ENCODE peak calls at places on chromosomes 12 and 14, in ten cellular contexts. One of them, this sample, is unnamed.

GRCh38 chr14:65958664-65959562 is 527.3 kb upstream of the CCDC196 start:
- DNase-seq in foreskin keratinocyte: no peak
- DNase-seq in GM23338: peak
- DNase-seq in mucosa of gallbladder: no peak
- DNase-seq in ovary: no peak
- DNase-seq in iris pigment epithelial cell: peak
- DNase-seq in astrocyte of the spinal cord: peak
- DNase-seq in GM06990: peak
- DNase-seq in heart left ventricle: no peak
- DNase-seq in H9: no peak
- DNase-seq in this sample: peak

GRCh38 chr12:106345739-106346138 is 11.8 kb upstream of the POLR3B start:
- DNase-seq in astrocyte of the spinal cord: peak
- DNase-seq in iris pigment epithelial cell: peak
- DNase-seq in H9: peak
- DNase-seq in ovary: no peak
- DNase-seq in GM06990: no peak
- DNase-seq in heart left ventricle: peak
- DNase-seq in foreskin keratinocyte: peak
- DNase-seq in mucosa of gallbladder: peak
- DNase-seq in GM23338: peak
- DNase-seq in this sample: peak

GRCh38 chr14:55832974-55833373 is 253.0 kb downstream of the KTN1 start:
- DNase-seq in heart left ventricle: no peak
- DNase-seq in H9: no peak
- DNase-seq in GM06990: no peak
- DNase-seq in iris pigment epithelial cell: no peak
- DNase-seq in foreskin keratinocyte: no peak
- DNase-seq in astrocyte of the spinal cord: no peak
- DNase-seq in ovary: no peak
- DNase-seq in GM23338: no peak
- DNase-seq in mucosa of gallbladder: no peak
- DNase-seq in this sample: no peak

GRCh38 chr12:27696864-27697564 is 767 bp downstream of the REP15 start:
- DNase-seq in mucosa of gallbladder: no peak
- DNase-seq in GM23338: no peak
- DNase-seq in heart left ventricle: no peak
- DNase-seq in GM06990: no peak
- DNase-seq in iris pigment epithelial cell: no peak
- DNase-seq in astrocyte of the spinal cord: no peak
- DNase-seq in foreskin keratinocyte: no peak
- DNase-seq in ovary: no peak
- DNase-seq in H9: no peak
- DNase-seq in this sample: no peak

GRCh38 chr12:107759410-107759809 is 1.5 kb downstream of the PRDM4 start:
- DNase-seq in H9: no peak
- DNase-seq in GM23338: no peak
- DNase-seq in GM06990: no peak
- DNase-seq in heart left ventricle: no peak
- DNase-seq in ovary: no peak
- DNase-seq in iris pigment epithelial cell: peak
- DNase-seq in astrocyte of the spinal cord: peak
- DNase-seq in mucosa of gallbladder: no peak
- DNase-seq in foreskin keratinocyte: peak
- DNase-seq in this sample: peak

GRCh38 chr12:120229583-120230325 is 28.8 kb upstream of the RPLP0 start:
- DNase-seq in GM06990: no peak
- DNase-seq in foreskin keratinocyte: peak
- DNase-seq in GM23338: peak
- DNase-seq in mucosa of gallbladder: no peak
- DNase-seq in heart left ventricle: no peak
- DNase-seq in iris pigment epithelial cell: peak
- DNase-seq in astrocyte of the spinal cord: no peak
- DNase-seq in ovary: no peak
- DNase-seq in H9: peak
- DNase-seq in this sample: peak

GRCh38 chr12:110916295-110916875 is 4.0 kb downstream of the MYL2 start:
- DNase-seq in astrocyte of the spinal cord: no peak
- DNase-seq in iris pigment epithelial cell: peak
- DNase-seq in foreskin keratinocyte: no peak
- DNase-seq in GM23338: no peak
- DNase-seq in mucosa of gallbladder: no peak
- DNase-seq in GM06990: no peak
- DNase-seq in heart left ventricle: no peak
- DNase-seq in ovary: no peak
- DNase-seq in H9: no peak
- DNase-seq in this sample: peak

GRCh38 chr12:72272731-72273498 is 745 bp downstream of the TRHDE start:
- DNase-seq in foreskin keratinocyte: no peak
- DNase-seq in heart left ventricle: no peak
- DNase-seq in H9: peak
- DNase-seq in iris pigment epithelial cell: peak
- DNase-seq in GM23338: peak
- DNase-seq in mucosa of gallbladder: peak
- DNase-seq in GM06990: peak
- DNase-seq in astrocyte of the spinal cord: peak
- DNase-seq in ovary: peak
- DNase-seq in this sample: no peak

GRCh38 chr12:47281667-47282171 is 202.0 kb upstream of the AMIGO2 start:
- DNase-seq in heart left ventricle: no peak
- DNase-seq in astrocyte of the spinal cord: peak
- DNase-seq in iris pigment epithelial cell: no peak
- DNase-seq in foreskin keratinocyte: no peak
- DNase-seq in GM06990: no peak
- DNase-seq in H9: no peak
- DNase-seq in mucosa of gallbladder: no peak
- DNase-seq in GM23338: no peak
- DNase-seq in ovary: no peak
- DNase-seq in this sample: peak

GRCh38 chr14:62957562-62957961 is 87.7 kb downstream of the KCNH5 start:
- DNase-seq in GM23338: no peak
- DNase-seq in ovary: no peak
- DNase-seq in heart left ventricle: no peak
- DNase-seq in H9: no peak
- DNase-seq in GM06990: no peak
- DNase-seq in iris pigment epithelial cell: peak
- DNase-seq in foreskin keratinocyte: peak
- DNase-seq in mucosa of gallbladder: no peak
- DNase-seq in astrocyte of the spinal cord: peak
- DNase-seq in this sample: peak

GRCh38 chr12:84913151-84913550 is 552 bp upstream of the SLC6A15 start:
- DNase-seq in mucosa of gallbladder: no peak
- DNase-seq in iris pigment epithelial cell: peak
- DNase-seq in astrocyte of the spinal cord: peak
- DNase-seq in GM06990: no peak
- DNase-seq in GM23338: peak
- DNase-seq in heart left ventricle: no peak
- DNase-seq in foreskin keratinocyte: peak
- DNase-seq in ovary: no peak
- DNase-seq in H9: peak
- DNase-seq in this sample: no peak

GRCh38 chr12:34399631-34400422 is 377.5 kb downstream of the ALG10 start:
- DNase-seq in GM23338: no peak
- DNase-seq in foreskin keratinocyte: no peak
- DNase-seq in H9: peak
- DNase-seq in mucosa of gallbladder: peak
- DNase-seq in astrocyte of the spinal cord: no peak
- DNase-seq in ovary: peak
- DNase-seq in iris pigment epithelial cell: no peak
- DNase-seq in GM06990: no peak
- DNase-seq in heart left ventricle: peak
- DNase-seq in this sample: no peak

GRCh38 chr12:111747333-111747732 is 19.4 kb upstream of the ALDH2 start:
- DNase-seq in GM06990: no peak
- DNase-seq in GM23338: no peak
- DNase-seq in heart left ventricle: no peak
- DNase-seq in astrocyte of the spinal cord: no peak
- DNase-seq in foreskin keratinocyte: no peak
- DNase-seq in iris pigment epithelial cell: no peak
- DNase-seq in H9: no peak
- DNase-seq in ovary: no peak
- DNase-seq in mucosa of gallbladder: no peak
- DNase-seq in this sample: no peak

GRCh38 chr12:6829532-6830220 is 1.5 kb downstream of the P3H3 start:
- DNase-seq in mucosa of gallbladder: no peak
- DNase-seq in H9: peak
- DNase-seq in GM23338: no peak
- DNase-seq in astrocyte of the spinal cord: no peak
- DNase-seq in iris pigment epithelial cell: no peak
- DNase-seq in heart left ventricle: peak
- DNase-seq in ovary: no peak
- DNase-seq in foreskin keratinocyte: no peak
- DNase-seq in GM06990: no peak
- DNase-seq in this sample: no peak

GRCh38 chr14:103712633-103713247 is 2.5 kb downstream of the XRCC3 start:
- DNase-seq in heart left ventricle: no peak
- DNase-seq in iris pigment epithelial cell: no peak
- DNase-seq in GM23338: no peak
- DNase-seq in H9: no peak
- DNase-seq in mucosa of gallbladder: no peak
- DNase-seq in astrocyte of the spinal cord: no peak
- DNase-seq in GM06990: no peak
- DNase-seq in ovary: no peak
- DNase-seq in foreskin keratinocyte: no peak
- DNase-seq in this sample: no peak

GRCh38 chr14:100476012-100476822 is 111.0 kb downstream of the BEGAIN start:
- DNase-seq in GM06990: no peak
- DNase-seq in ovary: no peak
- DNase-seq in iris pigment epithelial cell: peak
- DNase-seq in mucosa of gallbladder: peak
- DNase-seq in H9: no peak
- DNase-seq in foreskin keratinocyte: no peak
- DNase-seq in heart left ventricle: no peak
- DNase-seq in GM23338: no peak
- DNase-seq in astrocyte of the spinal cord: peak
- DNase-seq in this sample: peak

GRCh38 chr12:48104531-48104930 is 1.3 kb downstream of the SENP1 start:
- DNase-seq in GM06990: no peak
- DNase-seq in GM23338: peak
- DNase-seq in mucosa of gallbladder: no peak
- DNase-seq in iris pigment epithelial cell: no peak
- DNase-seq in H9: no peak
- DNase-seq in astrocyte of the spinal cord: no peak
- DNase-seq in heart left ventricle: no peak
- DNase-seq in ovary: no peak
- DNase-seq in foreskin keratinocyte: peak
- DNase-seq in this sample: no peak

GRCh38 chr12:31897791-31898503 is 61.3 kb upstream of the RESF1 start:
- DNase-seq in heart left ventricle: peak
- DNase-seq in GM06990: peak
- DNase-seq in foreskin keratinocyte: no peak
- DNase-seq in mucosa of gallbladder: peak
- DNase-seq in iris pigment epithelial cell: peak
- DNase-seq in H9: peak
- DNase-seq in GM23338: peak
- DNase-seq in astrocyte of the spinal cord: peak
- DNase-seq in ovary: no peak
- DNase-seq in this sample: peak

GRCh38 chr12:41709463-41710285 is 435.0 kb downstream of the GXYLT1 start:
- DNase-seq in GM23338: peak
- DNase-seq in mucosa of gallbladder: no peak
- DNase-seq in astrocyte of the spinal cord: no peak
- DNase-seq in heart left ventricle: no peak
- DNase-seq in iris pigment epithelial cell: peak
- DNase-seq in foreskin keratinocyte: no peak
- DNase-seq in H9: no peak
- DNase-seq in ovary: no peak
- DNase-seq in GM06990: no peak
- DNase-seq in this sample: peak

GRCh38 chr14:35248476-35248788 is 43.8 kb upstream of the PSMA6 start:
- DNase-seq in foreskin keratinocyte: no peak
- DNase-seq in GM06990: no peak
- DNase-seq in iris pigment epithelial cell: no peak
- DNase-seq in H9: no peak
- DNase-seq in heart left ventricle: no peak
- DNase-seq in astrocyte of the spinal cord: no peak
- DNase-seq in GM23338: no peak
- DNase-seq in ovary: no peak
- DNase-seq in mucosa of gallbladder: no peak
- DNase-seq in this sample: no peak

This sample was measured in M059J.